ENCODE peak calls at places on chromosomes 12 and 14, in nine cellular contexts. One of them, this sample, is unnamed.

GRCh38 chr14:98791661-98792060 is 480.3 kb downstream of the BCL11B start:
- DNase-seq in stomach: no peak
- DNase-seq in fibroblast of lung: no peak
- DNase-seq in effector memory CD4-positive, alpha-beta T cell: no peak
- DNase-seq in cardiac fibroblast: no peak
- DNase-seq in aorta: no peak
- DNase-seq in A549: no peak
- DNase-seq in kidney: no peak
- DNase-seq in GM12865: peak
- DNase-seq in this sample: no peak

GRCh38 chr14:89443002-89443660 is 26.1 kb upstream of the FOXN3 start:
- DNase-seq in effector memory CD4-positive, alpha-beta T cell: no peak
- DNase-seq in aorta: no peak
- DNase-seq in cardiac fibroblast: peak
- DNase-seq in fibroblast of lung: peak
- DNase-seq in GM12865: no peak
- DNase-seq in stomach: no peak
- DNase-seq in kidney: no peak
- DNase-seq in A549: no peak
- DNase-seq in this sample: peak

GRCh38 chr12:132505852-132506219 is 15.9 kb downstream of the FBRSL1 start:
- DNase-seq in GM12865: no peak
- DNase-seq in kidney: no peak
- DNase-seq in effector memory CD4-positive, alpha-beta T cell: no peak
- DNase-seq in aorta: no peak
- DNase-seq in cardiac fibroblast: no peak
- DNase-seq in fibroblast of lung: no peak
- DNase-seq in A549: no peak
- DNase-seq in stomach: no peak
- DNase-seq in this sample: no peak

GRCh38 chr12:82874935-82875334 is 188.2 kb downstream of the TMTC2 start:
- DNase-seq in fibroblast of lung: peak
- DNase-seq in cardiac fibroblast: peak
- DNase-seq in GM12865: no peak
- DNase-seq in effector memory CD4-positive, alpha-beta T cell: no peak
- DNase-seq in aorta: no peak
- DNase-seq in kidney: no peak
- DNase-seq in stomach: no peak
- DNase-seq in A549: no peak
- DNase-seq in this sample: peak

GRCh38 chr12:753401-754237 is 1.2 kb downstream of the WNK1 start:
- DNase-seq in cardiac fibroblast: peak
- DNase-seq in stomach: peak
- DNase-seq in effector memory CD4-positive, alpha-beta T cell: peak
- DNase-seq in aorta: peak
- DNase-seq in GM12865: peak
- DNase-seq in fibroblast of lung: peak
- DNase-seq in A549: no peak
- DNase-seq in kidney: peak
- DNase-seq in this sample: peak

GRCh38 chr12:10016881-10017280 is 6.5 kb downstream of the CLEC12B start:
- DNase-seq in effector memory CD4-positive, alpha-beta T cell: no peak
- DNase-seq in aorta: no peak
- DNase-seq in stomach: no peak
- DNase-seq in fibroblast of lung: peak
- DNase-seq in kidney: no peak
- DNase-seq in cardiac fibroblast: peak
- DNase-seq in GM12865: no peak
- DNase-seq in A549: peak
- DNase-seq in this sample: peak

GRCh38 chr14:80419769-80420168 is 208.5 kb upstream of the DIO2 start:
- DNase-seq in stomach: no peak
- DNase-seq in cardiac fibroblast: no peak
- DNase-seq in GM12865: no peak
- DNase-seq in effector memory CD4-positive, alpha-beta T cell: no peak
- DNase-seq in aorta: no peak
- DNase-seq in A549: no peak
- DNase-seq in fibroblast of lung: no peak
- DNase-seq in kidney: no peak
- DNase-seq in this sample: no peak

GRCh38 chr14:50763386-50764007 is 67.5 kb downstream of the NIN start:
- DNase-seq in effector memory CD4-positive, alpha-beta T cell: no peak
- DNase-seq in stomach: peak
- DNase-seq in kidney: no peak
- DNase-seq in A549: no peak
- DNase-seq in fibroblast of lung: peak
- DNase-seq in GM12865: no peak
- DNase-seq in aorta: no peak
- DNase-seq in cardiac fibroblast: peak
- DNase-seq in this sample: peak

GRCh38 chr12:51028126-51028810 is 2.1 kb upstream of the SLC11A2 start:
- DNase-seq in GM12865: peak
- DNase-seq in effector memory CD4-positive, alpha-beta T cell: no peak
- DNase-seq in A549: peak
- DNase-seq in cardiac fibroblast: peak
- DNase-seq in aorta: no peak
- DNase-seq in kidney: no peak
- DNase-seq in stomach: no peak
- DNase-seq in fibroblast of lung: peak
- DNase-seq in this sample: peak
- H3K4me3 ChIP-seq in GM12865: no peak
- H3K4me3 ChIP-seq in effector memory CD4-positive, alpha-beta T cell: no peak
- H3K4me3 ChIP-seq in A549: peak
- H3K4me3 ChIP-seq in cardiac fibroblast: no peak
- H3K4me3 ChIP-seq in aorta: no peak
- H3K4me3 ChIP-seq in kidney: peak
- H3K4me3 ChIP-seq in stomach: no peak
- H3K4me3 ChIP-seq in fibroblast of lung: no peak
- H3K4me3 ChIP-seq in this sample: no peak

GRCh38 chr14:23548351-23549318 is 2.9 kb downstream of the ZFHX2 start:
- DNase-seq in kidney: peak
- DNase-seq in A549: no peak
- DNase-seq in fibroblast of lung: peak
- DNase-seq in GM12865: no peak
- DNase-seq in cardiac fibroblast: peak
- DNase-seq in aorta: no peak
- DNase-seq in stomach: no peak
- DNase-seq in effector memory CD4-positive, alpha-beta T cell: no peak
- DNase-seq in this sample: peak

GRCh38 chr14:23546450-23547035 is 5.0 kb downstream of the ZFHX2 start:
- DNase-seq in GM12865: no peak
- DNase-seq in fibroblast of lung: no peak
- DNase-seq in kidney: no peak
- DNase-seq in effector memory CD4-positive, alpha-beta T cell: no peak
- DNase-seq in aorta: no peak
- DNase-seq in stomach: no peak
- DNase-seq in cardiac fibroblast: no peak
- DNase-seq in A549: no peak
- DNase-seq in this sample: no peak

GRCh38 chr14:23545740-23546411 is 5.7 kb downstream of the ZFHX2 start:
- DNase-seq in stomach: no peak
- DNase-seq in fibroblast of lung: no peak
- DNase-seq in GM12865: no peak
- DNase-seq in cardiac fibroblast: no peak
- DNase-seq in effector memory CD4-positive, alpha-beta T cell: no peak
- DNase-seq in kidney: peak
- DNase-seq in aorta: no peak
- DNase-seq in A549: no peak
- DNase-seq in this sample: no peak

GRCh38 chr14:23550131-23550826 is 1.3 kb downstream of the ZFHX2 start:
- DNase-seq in stomach: no peak
- DNase-seq in effector memory CD4-positive, alpha-beta T cell: no peak
- DNase-seq in fibroblast of lung: no peak
- DNase-seq in A549: no peak
- DNase-seq in aorta: no peak
- DNase-seq in kidney: no peak
- DNase-seq in cardiac fibroblast: no peak
- DNase-seq in GM12865: no peak
- DNase-seq in this sample: no peak

GRCh38 chr14:23547924-23548323 is 3.6 kb downstream of the ZFHX2 start:
- DNase-seq in kidney: no peak
- DNase-seq in stomach: no peak
- DNase-seq in aorta: no peak
- DNase-seq in A549: no peak
- DNase-seq in GM12865: no peak
- DNase-seq in fibroblast of lung: no peak
- DNase-seq in effector memory CD4-positive, alpha-beta T cell: no peak
- DNase-seq in cardiac fibroblast: no peak
- DNase-seq in this sample: no peak
- H3K4me3 ChIP-seq in kidney: no peak
- H3K4me3 ChIP-seq in stomach: no peak
- H3K4me3 ChIP-seq in aorta: no peak
- H3K4me3 ChIP-seq in A549: no peak
- H3K4me3 ChIP-seq in GM12865: no peak
- H3K4me3 ChIP-seq in fibroblast of lung: no peak
- H3K4me3 ChIP-seq in effector memory CD4-positive, alpha-beta T cell: no peak
- H3K4me3 ChIP-seq in cardiac fibroblast: no peak
- H3K4me3 ChIP-seq in this sample: no peak

GRCh38 chr14:100383727-100384158 is 60.6 kb downstream of the SLC25A47 start:
- DNase-seq in kidney: no peak
- DNase-seq in fibroblast of lung: peak
- DNase-seq in effector memory CD4-positive, alpha-beta T cell: peak
- DNase-seq in GM12865: peak
- DNase-seq in stomach: peak
- DNase-seq in A549: peak
- DNase-seq in aorta: peak
- DNase-seq in cardiac fibroblast: peak
- DNase-seq in this sample: peak

GRCh38 chr14:100382106-100382455 is 58.9 kb downstream of the SLC25A47 start:
- DNase-seq in fibroblast of lung: no peak
- DNase-seq in cardiac fibroblast: no peak
- DNase-seq in effector memory CD4-positive, alpha-beta T cell: no peak
- DNase-seq in A549: no peak
- DNase-seq in aorta: no peak
- DNase-seq in kidney: no peak
- DNase-seq in GM12865: no peak
- DNase-seq in stomach: no peak
- DNase-seq in this sample: no peak

GRCh38 chr14:100384819-100385813 is 62.0 kb downstream of the SLC25A47 start:
- DNase-seq in A549: peak
- DNase-seq in effector memory CD4-positive, alpha-beta T cell: no peak
- DNase-seq in stomach: no peak
- DNase-seq in GM12865: no peak
- DNase-seq in aorta: no peak
- DNase-seq in fibroblast of lung: peak
- DNase-seq in kidney: no peak
- DNase-seq in cardiac fibroblast: peak
- DNase-seq in this sample: peak

GRCh38 chr14:100386121-100386520 is 63.0 kb downstream of the SLC25A47 start:
- DNase-seq in GM12865: no peak
- DNase-seq in kidney: no peak
- DNase-seq in stomach: no peak
- DNase-seq in A549: no peak
- DNase-seq in fibroblast of lung: no peak
- DNase-seq in effector memory CD4-positive, alpha-beta T cell: no peak
- DNase-seq in aorta: no peak
- DNase-seq in cardiac fibroblast: peak
- DNase-seq in this sample: peak

GRCh38 chr14:100384277-100384676 is 61.1 kb downstream of the SLC25A47 start:
- DNase-seq in cardiac fibroblast: no peak
- DNase-seq in aorta: no peak
- DNase-seq in GM12865: no peak
- DNase-seq in kidney: no peak
- DNase-seq in stomach: no peak
- DNase-seq in A549: no peak
- DNase-seq in effector memory CD4-positive, alpha-beta T cell: no peak
- DNase-seq in fibroblast of lung: no peak
- DNase-seq in this sample: no peak
- H3K4me3 ChIP-seq in cardiac fibroblast: no peak
- H3K4me3 ChIP-seq in aorta: no peak
- H3K4me3 ChIP-seq in GM12865: no peak
- H3K4me3 ChIP-seq in kidney: no peak
- H3K4me3 ChIP-seq in stomach: no peak
- H3K4me3 ChIP-seq in A549: no peak
- H3K4me3 ChIP-seq in effector memory CD4-positive, alpha-beta T cell: no peak
- H3K4me3 ChIP-seq in fibroblast of lung: no peak
- H3K4me3 ChIP-seq in this sample: no peak

GRCh38 chr12:130871286-130872178 is at the start of gene RAN:
- DNase-seq in A549: peak
- DNase-seq in fibroblast of lung: peak
- DNase-seq in aorta: peak
- DNase-seq in cardiac fibroblast: peak
- DNase-seq in stomach: peak
- DNase-seq in kidney: peak
- DNase-seq in effector memory CD4-positive, alpha-beta T cell: peak
- DNase-seq in GM12865: peak
- DNase-seq in this sample: peak

GRCh38 chr12:130873106-130873795 is 1.4 kb downstream of the RAN start:
- DNase-seq in aorta: no peak
- DNase-seq in effector memory CD4-positive, alpha-beta T cell: no peak
- DNase-seq in stomach: no peak
- DNase-seq in cardiac fibroblast: peak
- DNase-seq in A549: no peak
- DNase-seq in GM12865: no peak
- DNase-seq in kidney: no peak
- DNase-seq in fibroblast of lung: no peak
- DNase-seq in this sample: no peak

GRCh38 chr12:130873825-130874224 is 2.0 kb downstream of the RAN start:
- DNase-seq in kidney: no peak
- DNase-seq in aorta: no peak
- DNase-seq in effector memory CD4-positive, alpha-beta T cell: no peak
- DNase-seq in GM12865: peak
- DNase-seq in cardiac fibroblast: no peak
- DNase-seq in A549: no peak
- DNase-seq in stomach: no peak
- DNase-seq in fibroblast of lung: no peak
- DNase-seq in this sample: no peak

GRCh38 chr12:130870442-130871285 is 1.2 kb upstream of the RAN start:
- DNase-seq in aorta: peak
- DNase-seq in stomach: peak
- DNase-seq in GM12865: peak
- DNase-seq in A549: peak
- DNase-seq in effector memory CD4-positive, alpha-beta T cell: peak
- DNase-seq in cardiac fibroblast: peak
- DNase-seq in kidney: peak
- DNase-seq in fibroblast of lung: peak
- DNase-seq in this sample: peak

DNA sequence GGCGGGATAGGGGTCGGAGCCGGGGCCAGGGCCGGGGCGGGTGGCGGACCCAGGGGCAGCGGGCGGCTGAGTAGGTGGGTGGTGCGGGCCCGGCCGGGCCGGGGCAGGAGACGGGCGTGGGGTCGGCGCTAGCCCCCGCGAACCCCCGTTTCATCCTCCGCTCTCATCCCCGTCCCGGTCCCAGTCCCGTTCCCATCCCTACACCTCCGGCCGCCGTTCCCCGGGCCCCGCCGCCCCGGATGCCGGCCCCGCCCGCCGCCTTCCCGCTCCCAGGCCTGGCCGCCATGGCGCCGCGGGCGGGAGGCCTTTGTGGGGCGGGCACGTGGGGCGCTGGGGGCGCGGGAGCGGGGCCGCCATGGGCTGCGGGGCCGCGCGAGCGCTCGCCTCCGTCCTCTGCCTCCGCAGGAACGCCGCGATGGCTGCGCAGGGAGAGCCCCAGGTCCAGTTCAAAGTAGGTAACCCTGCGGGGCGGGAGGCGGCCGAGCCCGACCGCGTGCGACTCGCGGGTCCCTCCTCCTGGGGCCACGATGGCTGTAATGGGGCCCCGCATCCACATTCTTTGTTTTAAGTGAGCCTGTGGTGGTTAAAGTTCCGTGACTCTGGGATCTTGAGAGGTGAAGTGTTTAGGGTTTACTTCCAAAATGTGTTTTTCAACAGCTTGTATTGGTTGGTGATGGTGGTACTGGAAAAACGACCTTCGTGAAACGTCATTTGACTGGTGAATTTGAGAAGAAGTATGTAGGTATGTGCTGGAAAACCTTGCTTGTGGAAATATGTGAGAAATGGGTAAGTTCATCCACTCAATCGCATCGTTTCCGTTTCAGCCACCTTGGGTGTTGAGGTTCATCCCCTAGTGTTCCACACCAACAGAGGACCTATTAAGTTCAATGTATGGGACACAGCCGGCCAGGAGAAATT is 572 bp downstream of the RAN start:
- DNase-seq in GM12865: peak
- DNase-seq in stomach: peak
- DNase-seq in cardiac fibroblast: peak
- DNase-seq in kidney: peak
- DNase-seq in aorta: peak
- DNase-seq in effector memory CD4-positive, alpha-beta T cell: peak
- DNase-seq in fibroblast of lung: peak
- DNase-seq in A549: peak
- DNase-seq in this sample: peak
- H3K4me3 ChIP-seq in GM12865: peak
- H3K4me3 ChIP-seq in stomach: peak
- H3K4me3 ChIP-seq in cardiac fibroblast: peak
- H3K4me3 ChIP-seq in kidney: peak
- H3K4me3 ChIP-seq in aorta: peak
- H3K4me3 ChIP-seq in effector memory CD4-positive, alpha-beta T cell: peak
- H3K4me3 ChIP-seq in fibroblast of lung: peak
- H3K4me3 ChIP-seq in A549: peak
- H3K4me3 ChIP-seq in this sample: peak